ENCODE peak calls at places on chromosomes 1 and 21, in four cellular contexts. L, N, W and M are unnamed samples.

GRCh38 chr21:38956791-38957571 is 151.3 kb downstream of the ETS2 start:
- DNase-seq in L (no peak), N (peak; percentile 23), W (no peak), M (no peak)

GRCh38 chr1:172241540-172241939 is 178.9 kb upstream of the C1orf105 start:
- DNase-seq in L (no peak), N (peak; percentile 22), W (no peak), M (no peak)

GRCh38 chr1:56456426-56457101 is 122.8 kb downstream of the PLPP3 start:
- DNase-seq in L (no peak), N (no peak), W (no peak), M (peak; percentile 42)

GRCh38 chr1:209222826-209223225 is 360.7 kb upstream of the CAMK1G start:
- DNase-seq in L (no peak), N (no peak), W (no peak), M (no peak)

GRCh38 chr1:161307230-161307768 is 2.5 kb downstream of the MPZ start:
- DNase-seq in L (no peak), N (no peak), W (no peak), M (no peak)

GRCh38 chr1:156752843-156753486 is 1.5 kb upstream of the HDGF start:
- DNase-seq in L (no peak), N (no peak), W (no peak), M (no peak)

GRCh38 chr1:8598060-8598724 is 219.2 kb downstream of the RERE start:
- DNase-seq in L (no peak), N (peak; percentile 72), W (no peak), M (peak; percentile 59)

GRCh38 chr1:160408864-160409263 is 8.5 kb downstream of the VANGL2 start:
- DNase-seq in L (no peak), N (no peak), W (no peak), M (no peak)

GRCh38 chr1:33682371-33682770 is 181.5 kb upstream of the HMGB4 start:
- DNase-seq in L (no peak), N (no peak), W (no peak), M (no peak)

GRCh38 chr1:14836426-14837140 is 238.1 kb downstream of the KAZN start:
- DNase-seq in L (no peak), N (no peak), W (no peak), M (no peak)

GRCh38 chr1:3054474-3054873 is 14.5 kb upstream of the PRDM16 start:
- DNase-seq in L (no peak), N (no peak), W (no peak), M (no peak)

GRCh38 chr1:243719476-243719875 is 130.6 kb downstream of the AKT3 start:
- DNase-seq in L (no peak), N (no peak), W (no peak), M (no peak)

GRCh38 chr1:39965051-39965450 is 10.1 kb downstream of the MFSD2A start:
- DNase-seq in L (no peak), N (no peak), W (no peak), M (no peak)

GRCh38 chr1:182182311-182182710 is 120.8 kb upstream of the ZNF648 start:
- DNase-seq in L (no peak), N (no peak), W (no peak), M (no peak)

GRCh38 chr1:228668553-228669400 is 66.5 kb upstream of the RHOU start:
- DNase-seq in L (no peak), N (peak; percentile 59), W (no peak), M (peak; percentile 62)

GRCh38 chr1:94236630-94237290 is 624 bp downstream of the ARHGAP29 start:
- DNase-seq in L (peak; percentile 4), N (peak; percentile 60), W (no peak), M (peak; percentile 34)

GRCh38 chr1:172390620-172391491 is 29.6 kb upstream of the C1orf105 start:
- DNase-seq in L (no peak), N (no peak), W (no peak), M (peak; percentile 18)

GRCh38 chr1:53328009-53328489 is at the start of gene LRP8:
- DNase-seq in L (peak; percentile 66), N (peak; percentile 78), W (no peak), M (peak; percentile 68)

GRCh38 chr1:161887724-161888287 is 121.7 kb downstream of the ATF6 start:
- DNase-seq in L (no peak), N (no peak), W (no peak), M (no peak)

GRCh38 chr1:10803971-10804820 is 7.8 kb upstream of the CASZ1 start:
- DNase-seq in L (no peak), N (peak; percentile 66), W (no peak), M (peak; percentile 60)

GRCh38 chr1:211285196-211285595 is 26.0 kb downstream of the RCOR3 start:
- DNase-seq in L (no peak), N (no peak), W (no peak), M (no peak)

GRCh38 chr21:22554690-22555316 is 1556.6 kb downstream of the NCAM2 start:
- DNase-seq in L (no peak), N (no peak), W (no peak), M (no peak)

GRCh38 chr1:165114022-165114888 is 242.3 kb downstream of the LMX1A start:
- DNase-seq in L (peak; percentile 31), N (peak; percentile 64), W (no peak), M (peak; percentile 33)

GRCh38 chr1:216024546-216024945 is 398.7 kb downstream of the USH2A start:
- DNase-seq in L (no peak), N (no peak), W (no peak), M (no peak)

GRCh38 chr1:99326215-99326949 is 62.1 kb downstream of the PLPPR4 start:
- DNase-seq in L (no peak), N (no peak), W (no peak), M (no peak)

GRCh38 chr1:147243228-147243685 is 773 bp downstream of the CHD1L start:
- DNase-seq in L (no peak), N (peak; percentile 49), W (no peak), M (no peak)

GRCh38 chr1:110610741-110611286 is 4.7 kb upstream of the KCNA2 start:
- DNase-seq in L (no peak), N (no peak), W (no peak), M (no peak)

GRCh38 chr1:23611601-23612327 is 52.5 kb upstream of the ID3 start:
- DNase-seq in L (no peak), N (no peak), W (no peak), M (no peak)

GRCh38 chr1:20426371-20426770 is 59.6 kb downstream of the CAMK2N1 start:
- DNase-seq in L (no peak), N (no peak), W (no peak), M (no peak)

GRCh38 chr1:31666290-31666963 is 21.8 kb upstream of the PEF1 start:
- DNase-seq in L (no peak), N (peak; percentile 17), W (peak; percentile 9), M (peak; percentile 72)

GRCh38 chr1:118486213-118486612 is 301.2 kb upstream of the SPAG17 start:
- DNase-seq in L (no peak), N (no peak), W (no peak), M (no peak)

GRCh38 chr1:200081151-200081981 is 53.9 kb downstream of the NR5A2 start:
- DNase-seq in L (no peak), N (no peak), W (no peak), M (no peak)

GRCh38 chr1:172269084-172269483 is 151.4 kb upstream of the C1orf105 start:
- DNase-seq in L (no peak), N (no peak), W (no peak), M (no peak)

GRCh38 chr21:42556960-42557359 is 43.3 kb downstream of the SLC37A1 start:
- DNase-seq in L (no peak), N (no peak), W (no peak), M (no peak)

GRCh38 chr1:172960454-172961208 is 90.1 kb downstream of the TNFSF18 start:
- DNase-seq in L (peak; percentile 45), N (peak; percentile 85), W (no peak), M (peak; percentile 54)

GRCh38 chr1:15328785-15329480 is 80.8 kb upstream of the EFHD2 start:
- DNase-seq in L (peak; percentile 41), N (peak; percentile 90), W (peak; percentile 30), M (peak; percentile 60)

GRCh38 chr1:199616947-199617346 is 410.6 kb upstream of the NR5A2 start:
- DNase-seq in L (no peak), N (no peak), W (no peak), M (no peak)

GRCh38 chr1:155466617-155466972 is 96.0 kb downstream of the ASH1L start:
- DNase-seq in L (no peak), N (no peak), W (no peak), M (no peak)

GRCh38 chr21:36741506-36741905 is 42.6 kb downstream of the SIM2 start:
- DNase-seq in L (no peak), N (no peak), W (no peak), M (no peak)